ENCODE peak calls at places on chromosomes 2 and 18, in nine cellular contexts. F, Y, L, C, G, B, Z, O and P are unnamed samples.
A peak's percentile ranks its signal among the peaks of the same experiment; 100 is the strongest.

GRCh38 chr2:133837441-133838090 is 269.3 kb upstream of the NCKAP5 start:
- DNase-seq in G (no peak), Y (no peak), C (no peak), L (no peak), Z (no peak), B (no peak), F (no peak), O (no peak), P (no peak)

GRCh38 chr2:74668087-74668486 is 14.0 kb downstream of the SEMA4F start:
- DNase-seq in C (no peak), G (no peak), F (no peak), O (no peak), Z (no peak), Y (no peak), L (no peak), B (no peak), P (no peak)

GRCh38 chr18:2400701-2401191 is 170.6 kb downstream of the METTL4 start:
- DNase-seq in G (no peak), L (no peak), O (no peak), Z (no peak), B (no peak), Y (no peak), F (no peak), C (no peak), P (no peak)

GRCh38 chr2:120219766-120220165 is 3.4 kb downstream of the TMEM185B start:
- DNase-seq in O (no peak), Y (no peak), Z (no peak), B (no peak), L (no peak), F (no peak), G (no peak), C (no peak), P (no peak)

GRCh38 chr2:3594493-3595281 is at the start of gene COLEC11:
- DNase-seq in Y (no peak), B (peak; percentile 28), C (no peak), O (no peak), G (no peak), L (no peak), Z (no peak), F (peak; percentile 70), P (no peak)

GRCh38 chr2:121828281-121828731 is 72.9 kb downstream of the TSN start:
- DNase-seq in L (no peak), O (no peak), C (no peak), Y (no peak), B (no peak), G (no peak), Z (no peak), F (no peak), P (no peak)

GRCh38 chr2:84901593-84902120 is 3.8 kb upstream of the TMSB10 start:
- DNase-seq in Z (no peak), O (no peak), C (no peak), B (no peak), Y (no peak), F (no peak), L (no peak), G (no peak), P (no peak)

GRCh38 chr2:172726172-172726735 is 9.4 kb upstream of the RAPGEF4 start:
- DNase-seq in F (no peak), Y (no peak), C (no peak), Z (no peak), L (no peak), G (no peak), O (no peak), B (no peak), P (peak; percentile 95)

GRCh38 chr2:148901142-148901541 is 26.1 kb downstream of the KIF5C start:
- DNase-seq in L (no peak), O (no peak), F (peak; percentile 32), Y (no peak), B (no peak), G (peak; percentile 78), C (no peak), Z (no peak), P (no peak)

GRCh38 chr2:237743024-237743423 is 55.6 kb upstream of the RBM44 start:
- DNase-seq in F (no peak), C (no peak), G (no peak), O (no peak), Y (no peak), Z (no peak), B (no peak), L (no peak), P (no peak)

GRCh38 chr2:234494361-234495075 is 2.4 kb downstream of the ARL4C start:
- DNase-seq in Y (no peak), F (peak; percentile 84), B (no peak), C (no peak), G (peak; percentile 43), L (peak; percentile 45), Z (no peak), O (no peak), P (peak; percentile 73)

GRCh38 chr2:27667439-27667838 is 3.8 kb downstream of the SLC4A1AP start:
- DNase-seq in Z (no peak), C (no peak), G (no peak), B (no peak), F (no peak), O (no peak), Y (no peak), L (no peak), P (no peak)

GRCh38 chr2:73112913-73113633 is at the start of gene RAB11FIP5:
- DNase-seq in G (peak; percentile 56), L (peak; percentile 75), Y (peak; percentile 52), F (peak; percentile 92), C (peak; percentile 58), B (peak; percentile 89), O (peak; percentile 64), Z (peak; percentile 78), P (peak; percentile 79)

GRCh38 chr18:40962784-40963183 is 992.2 kb upstream of the PIK3C3 start:
- DNase-seq in Y (no peak), F (no peak), L (no peak), C (no peak), O (no peak), Z (no peak), B (no peak), G (no peak), P (no peak)

GRCh38 chr18:57480724-57481123 is 45.5 kb downstream of the ONECUT2 start:
- DNase-seq in G (no peak), O (no peak), B (no peak), Z (no peak), Y (no peak), C (no peak), L (no peak), F (no peak), P (no peak)

GRCh38 chr18:34976899-34977786 is 64.1 kb upstream of the MAPRE2 start:
- DNase-seq in O (no peak), L (peak; percentile 88), G (peak; percentile 63), C (peak; percentile 34), Y (no peak), F (peak; percentile 78), Z (peak; percentile 70), B (peak; percentile 87), P (peak; percentile 58)

GRCh38 chr2:167293172-167293781 is 405.0 kb downstream of the XIRP2 start:
- DNase-seq in L (peak; percentile 11), F (peak; percentile 59), O (no peak), Z (no peak), G (peak; percentile 19), C (peak; percentile 5), B (peak; percentile 51), Y (no peak), P (peak; percentile 33)

GRCh38 chr2:102748107-102748506 is 13.7 kb upstream of the TMEM182 start:
- DNase-seq in G (no peak), O (no peak), B (no peak), F (no peak), C (no peak), L (no peak), Z (no peak), Y (no peak), P (no peak)

GRCh38 chr18:62812242-62812641 is 96.9 kb downstream of the PHLPP1 start:
- DNase-seq in C (no peak), Y (no peak), B (no peak), G (no peak), O (no peak), L (no peak), Z (no peak), F (no peak), P (no peak)

GRCh38 chr2:44184106-44184505 is 15.4 kb downstream of the PPM1B start:
- DNase-seq in O (no peak), Z (no peak), B (no peak), C (no peak), L (peak; percentile 63), Y (no peak), F (no peak), G (no peak), P (no peak)

GRCh38 chr2:191051825-191052778 is 38.1 kb upstream of the STAT1 start:
- DNase-seq in Z (no peak), F (peak; percentile 57), Y (no peak), B (no peak), G (peak; percentile 10), O (no peak), L (no peak), C (no peak), P (peak; percentile 52)

GRCh38 chr18:8163287-8163959 is 445.8 kb upstream of the RAB12 start:
- DNase-seq in Z (no peak), L (no peak), B (no peak), F (no peak), G (no peak), C (no peak), Y (no peak), O (no peak), P (no peak)

GRCh38 chr2:28835787-28836186 is 25.2 kb downstream of the SPDYA start:
- DNase-seq in O (no peak), Z (no peak), G (no peak), F (no peak), B (no peak), L (no peak), C (no peak), Y (no peak), P (no peak)

GRCh38 chr2:104140361-104140760 is 713.6 kb upstream of the POU3F3 start:
- DNase-seq in C (no peak), O (no peak), G (no peak), B (no peak), Y (no peak), L (no peak), F (no peak), Z (no peak), P (no peak)

GRCh38 chr2:200306969-200307811 is 697 bp downstream of the SPATS2L start:
- DNase-seq in Y (no peak), Z (peak; percentile 23), L (peak; percentile 32), F (peak; percentile 80), G (no peak), B (peak; percentile 65), C (no peak), O (no peak), P (peak; percentile 48)

GRCh38 chr2:145654746-145655145 is 1134.8 kb upstream of the ZEB2 start:
- DNase-seq in L (no peak), Y (no peak), F (no peak), B (no peak), Z (no peak), C (no peak), O (no peak), G (no peak), P (no peak)

GRCh38 chr18:49021433-49022129 is 70.8 kb upstream of the SMAD7 start:
- DNase-seq in C (no peak), Z (peak; percentile 37), L (peak; percentile 78), B (no peak), G (no peak), O (no peak), F (peak; percentile 40), Y (no peak), P (peak; percentile 61)